ENCODE peak calls at places on chromosomes 2 and 18, in four cellular contexts. L is stimulated activated CD4-positive, alpha-beta T cell treated with anti-CD3 and anti-CD28 coated beads, Interleukin-1b, Interleukin-23, amount 100 ng/mL, for 1 hour; W is retina; K is kidney epithelial cell. B is an unnamed sample.

GRCh38 chr2:147082850-147083522 is 761.8 kb upstream of the ACVR2A start:
- DNase-seq in L (peak), W (peak), K (peak), B (no peak)

GRCh38 chr2:64679673-64680425 is 26.1 kb upstream of the SERTAD2 start:
- DNase-seq in L (no peak), W (peak), K (no peak), B (no peak)

GRCh38 chr2:73279852-73280251 is 4.4 kb downstream of the FBXO41 start:
- DNase-seq in L (no peak), W (no peak), K (no peak), B (no peak)

GRCh38 chr18:61764381-61764780 is 128.4 kb downstream of the RNF152 start:
- DNase-seq in L (no peak), W (no peak), K (no peak), B (no peak)

GRCh38 chr2:191566347-191566746 is 111.6 kb upstream of the NABP1 start:
- DNase-seq in L (peak), W (peak), K (no peak), B (no peak)

GRCh38 chr2:159946326-159946992 is 116.0 kb downstream of the PLA2R1 start:
- DNase-seq in L (no peak), W (peak), K (no peak), B (no peak)

GRCh38 chr2:33363599-33364300 is 112.7 kb upstream of the RASGRP3 start:
- DNase-seq in L (no peak), W (no peak), K (no peak), B (no peak)

GRCh38 chr2:70767699-70768584 is at the start of gene ADD2:
- DNase-seq in L (no peak), W (peak), K (no peak), B (no peak)

GRCh38 chr18:48600746-48601090 is 61.9 kb downstream of the CTIF start:
- DNase-seq in L (no peak), W (no peak), K (no peak), B (no peak)

GRCh38 chr2:148459300-148459891 is 185.2 kb upstream of the EPC2 start:
- DNase-seq in L (no peak), W (no peak), K (no peak), B (no peak)

GRCh38 chr2:23426284-23426905 is 41.4 kb downstream of the KLHL29 start:
- DNase-seq in L (no peak), W (peak), K (no peak), B (no peak)

GRCh38 chr2:240257940-240258580 is 117.6 kb upstream of the OTOS start:
- DNase-seq in L (no peak), W (no peak), K (no peak), B (no peak)

GRCh38 chr18:74234326-74235171 is 57.2 kb downstream of the CYB5A start:
- DNase-seq in L (no peak), W (no peak), K (peak), B (no peak)

GRCh38 chr18:32355896-32356295 is 114.8 kb downstream of the GAREM1 start:
- DNase-seq in L (no peak), W (no peak), K (no peak), B (no peak)

GRCh38 chr18:47903809-47904208 is 26.6 kb downstream of the SMAD2 start:
- DNase-seq in L (no peak), W (no peak), K (no peak), B (no peak)

GRCh38 chr18:57624988-57625387 is 3.4 kb upstream of the NARS1 start:
- DNase-seq in L (no peak), W (no peak), K (peak), B (no peak)

GRCh38 chr2:25421746-25422431 is 80.2 kb upstream of the DNMT3A start:
- DNase-seq in L (no peak), W (no peak), K (no peak), B (no peak)

GRCh38 chr2:233353769-233354499 is at the start of gene DGKD:
- DNase-seq in L (peak), W (peak), K (no peak), B (no peak)

GRCh38 chr18:57755473-57756067 is 47.5 kb downstream of the ATP8B1 start:
- DNase-seq in L (no peak), W (no peak), K (no peak), B (no peak)

GRCh38 chr2:101328474-101329007 is 20.0 kb upstream of the RNF149 start:
- DNase-seq in L (no peak), W (no peak), K (no peak), B (no peak)

GRCh38 chr2:73922681-73923080 is 4.0 kb upstream of the DGUOK start:
- DNase-seq in L (no peak), W (no peak), K (no peak), B (no peak)